ENCODE peak calls at places on chromosomes 7 and 10, in eight cellular contexts. U is A549, Z is endothelial cell of umbilical vein, O is psoas muscle, R is HCT116, C is mammary epithelial cell, D is heart right ventricle, X is sigmoid colon. Y is an unnamed sample.

GRCh38 chr10:124279882-124280281 is 138.8 kb downstream of the OAT start:
- DNase-seq in U (no peak), C (no peak), O (no peak), Z (no peak), R (no peak), D (no peak), X (no peak), Y (no peak)

GRCh38 chr10:1544929-1545328 is 192.4 kb downstream of the ADARB2 start:
- DNase-seq in C (no peak), Z (no peak), X (peak; percentile 28), D (no peak), R (no peak), U (no peak), O (no peak), Y (no peak)

GRCh38 chr7:70856889-70857511 is 274.9 kb upstream of the GALNT17 start:
- DNase-seq in R (peak; percentile 13), X (peak; percentile 71), O (peak; percentile 53), U (peak; percentile 50), C (peak; percentile 82), Z (peak; percentile 16), D (peak; percentile 46), Y (peak; percentile 76)

GRCh38 chr7:53983505-53983904 is 558.7 kb upstream of the VSTM2A start:
- DNase-seq in Z (no peak), U (no peak), X (no peak), D (peak; percentile 6), R (no peak), O (no peak), C (no peak), Y (no peak)

GRCh38 chr7:127585044-127585953 is at the start of gene GCC1:
- DNase-seq in O (peak; percentile 92), D (peak; percentile 93), R (peak; percentile 82), U (peak; percentile 87), X (peak; percentile 96), Z (peak; percentile 94), C (peak; percentile 81), Y (peak; percentile 91)

GRCh38 chr10:63264852-63265617 is 131.9 kb downstream of the NRBF2 start:
- DNase-seq in C (peak; percentile 64), Z (peak; percentile 66), O (no peak), X (no peak), R (no peak), U (peak; percentile 70), D (peak; percentile 42), Y (peak; percentile 48)

GRCh38 chr7:27236053-27236410 is 6.6 kb upstream of the EVX1 start:
- DNase-seq in R (no peak), X (no peak), C (no peak), Z (no peak), D (no peak), U (no peak), O (no peak), Y (no peak)

GRCh38 chr7:99036531-99037175 is 107.3 kb downstream of the SMURF1 start:
- DNase-seq in O (peak; percentile 50), C (peak; percentile 20), D (no peak), Z (peak; percentile 27), X (no peak), R (no peak), U (peak; percentile 50), Y (no peak)

GRCh38 chr7:125555921-125556320 is 626.3 kb upstream of the POT1 start:
- DNase-seq in D (no peak), C (no peak), U (no peak), X (no peak), Z (no peak), O (no peak), R (no peak), Y (no peak)

GRCh38 chr7:47478926-47479791 is 102.8 kb downstream of the TNS3 start:
- DNase-seq in C (no peak), O (no peak), U (no peak), D (no peak), R (no peak), Z (no peak), X (no peak), Y (no peak)

GRCh38 chr7:96973986-96974385 is 31.4 kb upstream of the DLX6 start:
- DNase-seq in O (no peak), R (no peak), U (no peak), Z (no peak), X (no peak), D (no peak), C (peak; percentile 16), Y (no peak)

GRCh38 chr10:113059001-113059780 is 109.1 kb downstream of the TCF7L2 start:
- DNase-seq in Z (peak; percentile 55), O (no peak), R (no peak), U (no peak), X (peak; percentile 81), D (no peak), C (peak; percentile 26), Y (no peak)

GRCh38 chr10:127200646-127201045 is 4.3 kb upstream of the INSYN2A start:
- DNase-seq in C (no peak), U (no peak), X (no peak), D (no peak), R (no peak), Z (no peak), O (no peak), Y (no peak)

GRCh38 chr10:112871021-112871420 is 79.0 kb upstream of the TCF7L2 start:
- DNase-seq in U (no peak), X (no peak), D (no peak), C (no peak), R (no peak), Z (no peak), O (no peak), Y (no peak)

GRCh38 chr7:157515342-157516041 is 178.7 kb downstream of the DNAJB6 start:
- DNase-seq in X (peak; percentile 37), D (no peak), R (no peak), Z (no peak), U (no peak), O (no peak), C (no peak), Y (no peak)

DNA sequence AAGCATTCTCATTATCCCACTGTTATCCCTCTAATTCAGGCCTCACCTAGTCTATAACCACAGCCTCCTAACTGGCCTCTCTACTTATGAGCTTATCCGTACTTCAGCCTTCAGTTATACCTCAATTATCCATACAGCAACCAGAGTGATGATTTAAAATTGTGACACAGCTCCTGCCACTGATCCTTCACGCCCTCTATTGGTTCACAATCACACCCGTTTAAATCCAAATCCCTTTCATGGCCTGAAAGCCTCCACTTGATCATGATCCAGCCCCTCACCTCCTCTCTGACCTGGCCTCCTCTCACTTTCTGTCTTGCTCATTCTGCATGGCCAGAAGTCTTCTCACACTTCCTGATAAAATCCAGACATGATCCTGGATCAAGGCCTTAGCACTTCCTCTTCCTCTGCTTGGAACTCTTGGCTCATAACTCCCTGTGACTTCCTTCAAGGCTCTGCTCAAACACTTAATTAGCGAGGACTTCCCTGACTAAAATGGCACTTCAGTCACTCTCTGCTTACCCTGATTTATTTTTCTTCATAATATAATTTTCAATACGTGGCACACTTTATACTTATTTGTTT is 19.0 kb upstream of the TMEM26 start:
- DNase-seq in O (no peak), D (no peak), X (no peak), U (no peak), Z (no peak), R (no peak), C (no peak), Y (no peak)
- TF ChIP-seq CTCF in O (no peak), D (no peak), X (no peak), U (no peak), Z (no peak), R (no peak), C (no peak), Y (peak; percentile 17)

GRCh38 chr10:102782698-102783540 is 39.2 kb downstream of the WBP1L start:
- DNase-seq in O (peak; percentile 83), U (no peak), X (peak; percentile 95), R (no peak), Z (peak; percentile 97), D (peak; percentile 72), C (peak; percentile 96), Y (no peak)
- H3K4me1 ChIP-seq in O (peaks cover 82% of the 10 kb centered on the region), U (peaks cover 6% of the 10 kb centered on the region), X (peaks cover 80% of the 10 kb centered on the region), R (no peaks in the 10 kb centered on the region), Z (peaks cover 49% of the 10 kb centered on the region), D (peaks cover 95% of the 10 kb centered on the region), C (peaks cover 48% of the 10 kb centered on the region), Y (peaks cover 29% of the 10 kb centered on the region)

GRCh38 chr10:47154762-47155161 is 145.2 kb upstream of the GDF10 start:
- DNase-seq in X (no peak), R (no peak), U (no peak), C (no peak), O (no peak), Z (no peak), D (no peak), Y (no peak)

GRCh38 chr10:47151880-47152279 is 148.1 kb upstream of the GDF10 start:
- DNase-seq in C (no peak), R (no peak), D (no peak), Z (no peak), O (no peak), U (no peak), X (no peak), Y (no peak)

GRCh38 chr10:47156873-47157272 is 143.1 kb upstream of the GDF10 start:
- DNase-seq in D (no peak), X (no peak), U (no peak), Z (no peak), C (no peak), R (no peak), O (no peak), Y (no peak)

GRCh38 chr10:47150581-47150980 is 149.4 kb upstream of the GDF10 start:
- DNase-seq in Z (no peak), U (no peak), D (no peak), R (no peak), O (no peak), C (no peak), X (no peak), Y (no peak)

DNA sequence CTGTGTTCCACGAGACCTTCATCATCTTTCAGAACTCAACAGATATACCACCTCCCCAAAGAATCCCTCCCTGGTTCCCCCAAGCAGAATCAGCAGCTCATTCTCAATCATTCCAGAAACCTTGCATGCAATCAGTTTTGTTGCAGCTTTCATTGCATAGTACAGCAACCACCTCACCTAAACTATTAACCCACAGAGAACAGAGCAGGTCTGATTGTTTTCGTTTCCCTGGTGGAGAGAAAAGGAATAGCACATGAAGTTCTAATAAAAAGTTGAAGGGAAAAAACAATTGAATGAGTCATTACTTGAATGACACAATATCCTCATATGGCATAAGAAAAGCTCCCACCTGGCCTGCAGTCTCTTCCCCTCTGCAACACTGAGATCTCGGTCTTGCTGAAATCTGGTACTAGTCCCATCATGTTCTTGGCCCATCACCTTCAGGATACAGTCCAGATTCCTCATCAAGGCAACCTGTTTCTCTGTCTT is 147.1 kb upstream of the GDF10 start:
- DNase-seq in D (no peak), Z (peak; percentile 8), O (no peak), X (no peak), C (peak; percentile 89), R (peak; percentile 22), U (peak; percentile 14), Y (no peak)
- TF ChIP-seq CTCF in D (no peak), Z (peak; percentile 1), O (peak; percentile 26), X (no peak), C (peak; percentile 47), R (peak; percentile 44), U (no peak), Y (peak; percentile 71)

DNA sequence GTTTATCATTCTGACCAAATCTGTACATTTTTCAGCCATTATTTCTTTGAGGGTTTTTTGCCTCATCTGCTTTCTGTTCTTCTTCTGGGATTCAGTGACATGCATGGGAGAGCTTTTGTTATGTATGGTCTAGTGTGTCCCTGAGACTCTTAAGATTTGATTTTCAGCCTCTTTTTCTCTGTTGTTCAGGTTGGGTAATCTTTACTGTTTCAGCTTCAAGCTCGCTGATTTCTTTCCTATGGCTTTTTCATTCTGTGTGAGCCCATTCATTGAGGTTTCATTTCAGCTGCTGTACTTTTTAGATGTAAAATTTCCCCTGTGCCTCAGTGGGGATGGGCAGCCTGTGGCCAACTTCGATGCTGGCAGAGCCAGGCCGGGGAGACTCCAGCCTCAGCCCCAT is 38.1 kb downstream of the FOXK1 start:
- DNase-seq in U (no peak), O (no peak), Z (no peak), D (no peak), R (no peak), X (no peak), C (no peak), Y (no peak)
- H3K4me1 ChIP-seq in U (peaks cover 19% of the 10 kb centered on the region), O (peaks cover 37% of the 10 kb centered on the region), Z (peaks cover 10% of the 10 kb centered on the region), D (peaks cover 56% of the 10 kb centered on the region), R (no peaks in the 10 kb centered on the region), X (peaks cover 57% of the 10 kb centered on the region), C (peaks cover 16% of the 10 kb centered on the region), Y (no peaks in the 10 kb centered on the region)

Y was measured in Caco-2.